ENCODE peak calls at places on chromosomes 11 and 22, in nine cellular contexts. One of them, this sample, is unnamed.

GRCh38 chr11:116930586-116930985 is 93.2 kb upstream of the APOA1 start:
- DNase-seq in AG09309: no peak
- DNase-seq in fibroblast of villous mesenchyme: no peak
- DNase-seq in spleen: no peak
- DNase-seq in RWPE1: no peak
- DNase-seq in activated CD8-positive, alpha-beta T cell treated with anti-CD3 and anti-CD28 coated beads for 36 hours: peak; percentile 30
- DNase-seq in activated CD4-positive, alpha-beta T cell treated with anti-CD3 and anti-CD28 coated beads, Interleukin-2, amount 50 U/mL, for 48 hours: no peak
- DNase-seq in CD8-positive, alpha-beta T cell: no peak
- DNase-seq in caudate nucleus: no peak
- DNase-seq in this sample: no peak

GRCh38 chr11:77175869-77176539 is 48.0 kb downstream of the MYO7A start:
- DNase-seq in AG09309: no peak
- DNase-seq in activated CD4-positive, alpha-beta T cell treated with anti-CD3 and anti-CD28 coated beads, Interleukin-2, amount 50 U/mL, for 48 hours: no peak
- DNase-seq in activated CD8-positive, alpha-beta T cell treated with anti-CD3 and anti-CD28 coated beads for 36 hours: no peak
- DNase-seq in spleen: peak; percentile 86
- DNase-seq in caudate nucleus: no peak
- DNase-seq in RWPE1: no peak
- DNase-seq in CD8-positive, alpha-beta T cell: no peak
- DNase-seq in fibroblast of villous mesenchyme: no peak
- DNase-seq in this sample: no peak

GRCh38 chr11:65479184-65480145 is 19.4 kb upstream of the MALAT1 start:
- DNase-seq in caudate nucleus: no peak
- DNase-seq in AG09309: peak; percentile 96
- DNase-seq in activated CD8-positive, alpha-beta T cell treated with anti-CD3 and anti-CD28 coated beads for 36 hours: no peak
- DNase-seq in fibroblast of villous mesenchyme: peak; percentile 99
- DNase-seq in spleen: no peak
- DNase-seq in RWPE1: no peak
- DNase-seq in CD8-positive, alpha-beta T cell: no peak
- DNase-seq in activated CD4-positive, alpha-beta T cell treated with anti-CD3 and anti-CD28 coated beads, Interleukin-2, amount 50 U/mL, for 48 hours: no peak
- DNase-seq in this sample: peak; percentile 70

GRCh38 chr11:41497974-41498373 is 38.5 kb upstream of the LRRC4C start:
- DNase-seq in AG09309: no peak
- DNase-seq in caudate nucleus: no peak
- DNase-seq in CD8-positive, alpha-beta T cell: no peak
- DNase-seq in fibroblast of villous mesenchyme: no peak
- DNase-seq in activated CD8-positive, alpha-beta T cell treated with anti-CD3 and anti-CD28 coated beads for 36 hours: no peak
- DNase-seq in RWPE1: no peak
- DNase-seq in activated CD4-positive, alpha-beta T cell treated with anti-CD3 and anti-CD28 coated beads, Interleukin-2, amount 50 U/mL, for 48 hours: no peak
- DNase-seq in spleen: no peak
- DNase-seq in this sample: no peak

GRCh38 chr11:48134221-48134922 is 82.2 kb upstream of the OR4B1 start:
- DNase-seq in caudate nucleus: no peak
- DNase-seq in AG09309: no peak
- DNase-seq in CD8-positive, alpha-beta T cell: no peak
- DNase-seq in spleen: no peak
- DNase-seq in RWPE1: no peak
- DNase-seq in fibroblast of villous mesenchyme: no peak
- DNase-seq in activated CD8-positive, alpha-beta T cell treated with anti-CD3 and anti-CD28 coated beads for 36 hours: no peak
- DNase-seq in activated CD4-positive, alpha-beta T cell treated with anti-CD3 and anti-CD28 coated beads, Interleukin-2, amount 50 U/mL, for 48 hours: no peak
- DNase-seq in this sample: no peak

GRCh38 chr11:19050281-19050680 is 10.2 kb downstream of the MRGPRX2 start:
- DNase-seq in activated CD8-positive, alpha-beta T cell treated with anti-CD3 and anti-CD28 coated beads for 36 hours: no peak
- DNase-seq in RWPE1: no peak
- DNase-seq in spleen: no peak
- DNase-seq in AG09309: no peak
- DNase-seq in fibroblast of villous mesenchyme: no peak
- DNase-seq in caudate nucleus: no peak
- DNase-seq in activated CD4-positive, alpha-beta T cell treated with anti-CD3 and anti-CD28 coated beads, Interleukin-2, amount 50 U/mL, for 48 hours: no peak
- DNase-seq in CD8-positive, alpha-beta T cell: no peak
- DNase-seq in this sample: no peak

GRCh38 chr11:8613036-8613435 is 19.0 kb upstream of the STK33 start:
- DNase-seq in spleen: no peak
- DNase-seq in RWPE1: no peak
- DNase-seq in caudate nucleus: no peak
- DNase-seq in CD8-positive, alpha-beta T cell: no peak
- DNase-seq in AG09309: no peak
- DNase-seq in activated CD4-positive, alpha-beta T cell treated with anti-CD3 and anti-CD28 coated beads, Interleukin-2, amount 50 U/mL, for 48 hours: no peak
- DNase-seq in fibroblast of villous mesenchyme: no peak
- DNase-seq in activated CD8-positive, alpha-beta T cell treated with anti-CD3 and anti-CD28 coated beads for 36 hours: no peak
- DNase-seq in this sample: no peak

GRCh38 chr22:40044870-40045834 is 50.4 kb downstream of the FAM83F start:
- DNase-seq in activated CD4-positive, alpha-beta T cell treated with anti-CD3 and anti-CD28 coated beads, Interleukin-2, amount 50 U/mL, for 48 hours: peak; percentile 74
- DNase-seq in fibroblast of villous mesenchyme: peak; percentile 16
- DNase-seq in caudate nucleus: no peak
- DNase-seq in spleen: peak; percentile 97
- DNase-seq in RWPE1: peak; percentile 31
- DNase-seq in CD8-positive, alpha-beta T cell: peak; percentile 80
- DNase-seq in AG09309: no peak
- DNase-seq in activated CD8-positive, alpha-beta T cell treated with anti-CD3 and anti-CD28 coated beads for 36 hours: peak; percentile 87
- DNase-seq in this sample: no peak

GRCh38 chr11:73875840-73876239 is 806 bp downstream of the COA4 start:
- DNase-seq in CD8-positive, alpha-beta T cell: no peak
- DNase-seq in activated CD4-positive, alpha-beta T cell treated with anti-CD3 and anti-CD28 coated beads, Interleukin-2, amount 50 U/mL, for 48 hours: peak; percentile 8
- DNase-seq in RWPE1: no peak
- DNase-seq in AG09309: no peak
- DNase-seq in fibroblast of villous mesenchyme: no peak
- DNase-seq in activated CD8-positive, alpha-beta T cell treated with anti-CD3 and anti-CD28 coated beads for 36 hours: no peak
- DNase-seq in caudate nucleus: no peak
- DNase-seq in spleen: no peak
- DNase-seq in this sample: no peak

GRCh38 chr11:11407738-11408084 is 54.7 kb upstream of the CSNK2A3 start:
- DNase-seq in fibroblast of villous mesenchyme: no peak
- DNase-seq in caudate nucleus: no peak
- DNase-seq in CD8-positive, alpha-beta T cell: no peak
- DNase-seq in activated CD4-positive, alpha-beta T cell treated with anti-CD3 and anti-CD28 coated beads, Interleukin-2, amount 50 U/mL, for 48 hours: no peak
- DNase-seq in AG09309: no peak
- DNase-seq in activated CD8-positive, alpha-beta T cell treated with anti-CD3 and anti-CD28 coated beads for 36 hours: no peak
- DNase-seq in spleen: no peak
- DNase-seq in RWPE1: no peak
- DNase-seq in this sample: no peak

GRCh38 chr22:40703174-40703573 is 23.9 kb downstream of the MCHR1 start:
- DNase-seq in RWPE1: no peak
- DNase-seq in activated CD4-positive, alpha-beta T cell treated with anti-CD3 and anti-CD28 coated beads, Interleukin-2, amount 50 U/mL, for 48 hours: no peak
- DNase-seq in spleen: no peak
- DNase-seq in CD8-positive, alpha-beta T cell: no peak
- DNase-seq in AG09309: no peak
- DNase-seq in activated CD8-positive, alpha-beta T cell treated with anti-CD3 and anti-CD28 coated beads for 36 hours: no peak
- DNase-seq in fibroblast of villous mesenchyme: no peak
- DNase-seq in caudate nucleus: no peak
- DNase-seq in this sample: no peak

GRCh38 chr11:117316197-117316961 is at the start of gene BACE1:
- DNase-seq in caudate nucleus: peak; percentile 83
- DNase-seq in fibroblast of villous mesenchyme: peak; percentile 85
- DNase-seq in AG09309: peak; percentile 56
- DNase-seq in activated CD8-positive, alpha-beta T cell treated with anti-CD3 and anti-CD28 coated beads for 36 hours: peak; percentile 27
- DNase-seq in CD8-positive, alpha-beta T cell: peak; percentile 18
- DNase-seq in spleen: peak; percentile 86
- DNase-seq in RWPE1: peak; percentile 82
- DNase-seq in activated CD4-positive, alpha-beta T cell treated with anti-CD3 and anti-CD28 coated beads, Interleukin-2, amount 50 U/mL, for 48 hours: peak; percentile 51
- DNase-seq in this sample: peak; percentile 88

GRCh38 chr11:128018692-128019091 is 568.7 kb downstream of the ETS1 start:
- DNase-seq in fibroblast of villous mesenchyme: no peak
- DNase-seq in activated CD8-positive, alpha-beta T cell treated with anti-CD3 and anti-CD28 coated beads for 36 hours: no peak
- DNase-seq in CD8-positive, alpha-beta T cell: no peak
- DNase-seq in spleen: no peak
- DNase-seq in RWPE1: no peak
- DNase-seq in caudate nucleus: no peak
- DNase-seq in AG09309: no peak
- DNase-seq in activated CD4-positive, alpha-beta T cell treated with anti-CD3 and anti-CD28 coated beads, Interleukin-2, amount 50 U/mL, for 48 hours: no peak
- DNase-seq in this sample: no peak

GRCh38 chr11:90476442-90477007 is 253.7 kb upstream of the CHORDC1 start:
- DNase-seq in caudate nucleus: no peak
- DNase-seq in activated CD4-positive, alpha-beta T cell treated with anti-CD3 and anti-CD28 coated beads, Interleukin-2, amount 50 U/mL, for 48 hours: peak; percentile 36
- DNase-seq in fibroblast of villous mesenchyme: peak; percentile 11
- DNase-seq in activated CD8-positive, alpha-beta T cell treated with anti-CD3 and anti-CD28 coated beads for 36 hours: peak; percentile 63
- DNase-seq in RWPE1: peak; percentile 20
- DNase-seq in spleen: no peak
- DNase-seq in AG09309: no peak
- DNase-seq in CD8-positive, alpha-beta T cell: no peak
- DNase-seq in this sample: peak; percentile 0

GRCh38 chr11:45089251-45089650 is 57.2 kb upstream of the PRDM11 start:
- DNase-seq in activated CD4-positive, alpha-beta T cell treated with anti-CD3 and anti-CD28 coated beads, Interleukin-2, amount 50 U/mL, for 48 hours: no peak
- DNase-seq in RWPE1: peak; percentile 50
- DNase-seq in spleen: no peak
- DNase-seq in fibroblast of villous mesenchyme: peak; percentile 89
- DNase-seq in CD8-positive, alpha-beta T cell: no peak
- DNase-seq in activated CD8-positive, alpha-beta T cell treated with anti-CD3 and anti-CD28 coated beads for 36 hours: no peak
- DNase-seq in caudate nucleus: no peak
- DNase-seq in AG09309: peak; percentile 95
- DNase-seq in this sample: no peak

GRCh38 chr11:78251083-78251699 is 62.5 kb downstream of the USP35 start:
- DNase-seq in activated CD4-positive, alpha-beta T cell treated with anti-CD3 and anti-CD28 coated beads, Interleukin-2, amount 50 U/mL, for 48 hours: no peak
- DNase-seq in caudate nucleus: no peak
- DNase-seq in fibroblast of villous mesenchyme: peak; percentile 55
- DNase-seq in RWPE1: no peak
- DNase-seq in CD8-positive, alpha-beta T cell: no peak
- DNase-seq in AG09309: no peak
- DNase-seq in spleen: no peak
- DNase-seq in activated CD8-positive, alpha-beta T cell treated with anti-CD3 and anti-CD28 coated beads for 36 hours: no peak
- DNase-seq in this sample: no peak

GRCh38 chr22:46060292-46061123 is 83.5 kb upstream of the WNT7B start:
- DNase-seq in caudate nucleus: no peak
- DNase-seq in RWPE1: no peak
- DNase-seq in AG09309: no peak
- DNase-seq in CD8-positive, alpha-beta T cell: no peak
- DNase-seq in activated CD8-positive, alpha-beta T cell treated with anti-CD3 and anti-CD28 coated beads for 36 hours: no peak
- DNase-seq in fibroblast of villous mesenchyme: no peak
- DNase-seq in activated CD4-positive, alpha-beta T cell treated with anti-CD3 and anti-CD28 coated beads, Interleukin-2, amount 50 U/mL, for 48 hours: no peak
- DNase-seq in spleen: no peak
- DNase-seq in this sample: no peak

GRCh38 chr22:39215430-39216142 is 29.2 kb downstream of the PDGFB start:
- DNase-seq in CD8-positive, alpha-beta T cell: no peak
- DNase-seq in fibroblast of villous mesenchyme: no peak
- DNase-seq in activated CD4-positive, alpha-beta T cell treated with anti-CD3 and anti-CD28 coated beads, Interleukin-2, amount 50 U/mL, for 48 hours: no peak
- DNase-seq in RWPE1: no peak
- DNase-seq in caudate nucleus: no peak
- DNase-seq in AG09309: no peak
- DNase-seq in spleen: peak; percentile 61
- DNase-seq in activated CD8-positive, alpha-beta T cell treated with anti-CD3 and anti-CD28 coated beads for 36 hours: peak; percentile 58
- DNase-seq in this sample: no peak

GRCh38 chr22:40128989-40129388 is 48.7 kb upstream of the TNRC6B start:
- DNase-seq in spleen: no peak
- DNase-seq in fibroblast of villous mesenchyme: no peak
- DNase-seq in AG09309: no peak
- DNase-seq in activated CD8-positive, alpha-beta T cell treated with anti-CD3 and anti-CD28 coated beads for 36 hours: peak; percentile 75
- DNase-seq in RWPE1: no peak
- DNase-seq in caudate nucleus: no peak
- DNase-seq in CD8-positive, alpha-beta T cell: peak; percentile 32
- DNase-seq in activated CD4-positive, alpha-beta T cell treated with anti-CD3 and anti-CD28 coated beads, Interleukin-2, amount 50 U/mL, for 48 hours: no peak
- DNase-seq in this sample: no peak

GRCh38 chr22:32577591-32577990 is 103.0 kb downstream of the FBXO7 start:
- DNase-seq in activated CD4-positive, alpha-beta T cell treated with anti-CD3 and anti-CD28 coated beads, Interleukin-2, amount 50 U/mL, for 48 hours: no peak
- DNase-seq in spleen: no peak
- DNase-seq in AG09309: no peak
- DNase-seq in caudate nucleus: no peak
- DNase-seq in fibroblast of villous mesenchyme: no peak
- DNase-seq in CD8-positive, alpha-beta T cell: no peak
- DNase-seq in RWPE1: no peak
- DNase-seq in activated CD8-positive, alpha-beta T cell treated with anti-CD3 and anti-CD28 coated beads for 36 hours: no peak
- DNase-seq in this sample: no peak

GRCh38 chr11:65279713-65280459 is 18.1 kb downstream of the POLA2 start:
- DNase-seq in RWPE1: peak; percentile 77
- DNase-seq in AG09309: peak; percentile 86
- DNase-seq in CD8-positive, alpha-beta T cell: peak; percentile 53
- DNase-seq in spleen: no peak
- DNase-seq in fibroblast of villous mesenchyme: peak; percentile 93
- DNase-seq in activated CD8-positive, alpha-beta T cell treated with anti-CD3 and anti-CD28 coated beads for 36 hours: peak; percentile 75
- DNase-seq in activated CD4-positive, alpha-beta T cell treated with anti-CD3 and anti-CD28 coated beads, Interleukin-2, amount 50 U/mL, for 48 hours: peak; percentile 72
- DNase-seq in caudate nucleus: no peak
- DNase-seq in this sample: no peak

GRCh38 chr11:73325036-73325981 is 17.2 kb downstream of the ARHGEF17 start:
- DNase-seq in CD8-positive, alpha-beta T cell: no peak
- DNase-seq in fibroblast of villous mesenchyme: peak; percentile 76
- DNase-seq in AG09309: no peak
- DNase-seq in activated CD8-positive, alpha-beta T cell treated with anti-CD3 and anti-CD28 coated beads for 36 hours: no peak
- DNase-seq in RWPE1: no peak
- DNase-seq in caudate nucleus: no peak
- DNase-seq in spleen: no peak
- DNase-seq in activated CD4-positive, alpha-beta T cell treated with anti-CD3 and anti-CD28 coated beads, Interleukin-2, amount 50 U/mL, for 48 hours: no peak
- DNase-seq in this sample: no peak

GRCh38 chr22:37222440-37222971 is 10.2 kb upstream of the SSTR3 start:
- DNase-seq in spleen: peak; percentile 91
- DNase-seq in AG09309: no peak
- DNase-seq in caudate nucleus: no peak
- DNase-seq in CD8-positive, alpha-beta T cell: peak; percentile 65
- DNase-seq in activated CD4-positive, alpha-beta T cell treated with anti-CD3 and anti-CD28 coated beads, Interleukin-2, amount 50 U/mL, for 48 hours: peak; percentile 56
- DNase-seq in fibroblast of villous mesenchyme: no peak
- DNase-seq in RWPE1: no peak
- DNase-seq in activated CD8-positive, alpha-beta T cell treated with anti-CD3 and anti-CD28 coated beads for 36 hours: peak; percentile 74
- DNase-seq in this sample: no peak

GRCh38 chr11:113896156-113896879 is 8.3 kb upstream of the HTR3B start:
- DNase-seq in activated CD4-positive, alpha-beta T cell treated with anti-CD3 and anti-CD28 coated beads, Interleukin-2, amount 50 U/mL, for 48 hours: peak; percentile 28
- DNase-seq in RWPE1: peak; percentile 31
- DNase-seq in AG09309: no peak
- DNase-seq in activated CD8-positive, alpha-beta T cell treated with anti-CD3 and anti-CD28 coated beads for 36 hours: peak; percentile 51
- DNase-seq in caudate nucleus: no peak
- DNase-seq in fibroblast of villous mesenchyme: peak; percentile 42
- DNase-seq in CD8-positive, alpha-beta T cell: peak; percentile 40
- DNase-seq in spleen: no peak
- DNase-seq in this sample: no peak

GRCh38 chr22:47249370-47249928 is 487.0 kb downstream of the TBC1D22A start:
- DNase-seq in fibroblast of villous mesenchyme: no peak
- DNase-seq in spleen: no peak
- DNase-seq in RWPE1: no peak
- DNase-seq in activated CD4-positive, alpha-beta T cell treated with anti-CD3 and anti-CD28 coated beads, Interleukin-2, amount 50 U/mL, for 48 hours: no peak
- DNase-seq in activated CD8-positive, alpha-beta T cell treated with anti-CD3 and anti-CD28 coated beads for 36 hours: no peak
- DNase-seq in caudate nucleus: no peak
- DNase-seq in AG09309: no peak
- DNase-seq in CD8-positive, alpha-beta T cell: no peak
- DNase-seq in this sample: no peak

GRCh38 chr11:132450631-132451030 is 1080.2 kb downstream of the NTM start:
- DNase-seq in AG09309: no peak
- DNase-seq in activated CD8-positive, alpha-beta T cell treated with anti-CD3 and anti-CD28 coated beads for 36 hours: no peak
- DNase-seq in activated CD4-positive, alpha-beta T cell treated with anti-CD3 and anti-CD28 coated beads, Interleukin-2, amount 50 U/mL, for 48 hours: no peak
- DNase-seq in spleen: no peak
- DNase-seq in fibroblast of villous mesenchyme: no peak
- DNase-seq in RWPE1: no peak
- DNase-seq in CD8-positive, alpha-beta T cell: no peak
- DNase-seq in caudate nucleus: no peak
- DNase-seq in this sample: no peak

GRCh38 chr11:128949791-128950454 is 7.3 kb upstream of the TP53AIP1 start:
- DNase-seq in activated CD8-positive, alpha-beta T cell treated with anti-CD3 and anti-CD28 coated beads for 36 hours: no peak
- DNase-seq in AG09309: no peak
- DNase-seq in RWPE1: no peak
- DNase-seq in CD8-positive, alpha-beta T cell: no peak
- DNase-seq in fibroblast of villous mesenchyme: peak; percentile 72
- DNase-seq in spleen: no peak
- DNase-seq in activated CD4-positive, alpha-beta T cell treated with anti-CD3 and anti-CD28 coated beads, Interleukin-2, amount 50 U/mL, for 48 hours: no peak
- DNase-seq in caudate nucleus: no peak
- DNase-seq in this sample: no peak

GRCh38 chr11:57597971-57598830 is 716 bp downstream of the SERPING1 start:
- DNase-seq in RWPE1: no peak
- DNase-seq in fibroblast of villous mesenchyme: peak; percentile 76
- DNase-seq in activated CD4-positive, alpha-beta T cell treated with anti-CD3 and anti-CD28 coated beads, Interleukin-2, amount 50 U/mL, for 48 hours: no peak
- DNase-seq in spleen: peak; percentile 79
- DNase-seq in caudate nucleus: no peak
- DNase-seq in activated CD8-positive, alpha-beta T cell treated with anti-CD3 and anti-CD28 coated beads for 36 hours: no peak
- DNase-seq in CD8-positive, alpha-beta T cell: no peak
- DNase-seq in AG09309: no peak
- DNase-seq in this sample: peak; percentile 15

GRCh38 chr11:42473116-42473515 is 838.7 kb upstream of the API5 start:
- DNase-seq in caudate nucleus: no peak
- DNase-seq in activated CD8-positive, alpha-beta T cell treated with anti-CD3 and anti-CD28 coated beads for 36 hours: no peak
- DNase-seq in spleen: no peak
- DNase-seq in fibroblast of villous mesenchyme: no peak
- DNase-seq in AG09309: no peak
- DNase-seq in CD8-positive, alpha-beta T cell: no peak
- DNase-seq in activated CD4-positive, alpha-beta T cell treated with anti-CD3 and anti-CD28 coated beads, Interleukin-2, amount 50 U/mL, for 48 hours: no peak
- DNase-seq in RWPE1: no peak
- DNase-seq in this sample: no peak

GRCh38 chr11:1750481-1750839 is at the start of gene IFITM10:
- DNase-seq in RWPE1: peak; percentile 52
- DNase-seq in spleen: no peak
- DNase-seq in fibroblast of villous mesenchyme: no peak
- DNase-seq in caudate nucleus: no peak
- DNase-seq in activated CD8-positive, alpha-beta T cell treated with anti-CD3 and anti-CD28 coated beads for 36 hours: no peak
- DNase-seq in AG09309: no peak
- DNase-seq in activated CD4-positive, alpha-beta T cell treated with anti-CD3 and anti-CD28 coated beads, Interleukin-2, amount 50 U/mL, for 48 hours: no peak
- DNase-seq in CD8-positive, alpha-beta T cell: no peak
- DNase-seq in this sample: no peak

GRCh38 chr22:45150139-45150538 is 13.6 kb upstream of the NUP50 start:
- DNase-seq in activated CD8-positive, alpha-beta T cell treated with anti-CD3 and anti-CD28 coated beads for 36 hours: no peak
- DNase-seq in spleen: no peak
- DNase-seq in fibroblast of villous mesenchyme: peak; percentile 63
- DNase-seq in CD8-positive, alpha-beta T cell: no peak
- DNase-seq in caudate nucleus: no peak
- DNase-seq in activated CD4-positive, alpha-beta T cell treated with anti-CD3 and anti-CD28 coated beads, Interleukin-2, amount 50 U/mL, for 48 hours: no peak
- DNase-seq in AG09309: no peak
- DNase-seq in RWPE1: no peak
- DNase-seq in this sample: no peak